ENCODE peak calls at places on chromosomes 11 and 22, in six cellular contexts. Y, Z, C, U, S and D are unnamed samples.

GRCh38 chr11:14894657-14895598 is 2.9 kb upstream of the CYP2R1 start:
- DNase-seq in S (peak; percentile 72), Y (no peak), C (no peak), U (no peak), Z (peak; percentile 48), D (no peak)

GRCh38 chr11:37040921-37041320 is 442.9 kb upstream of the RAG2 start:
- DNase-seq in C (no peak), S (no peak), Y (no peak), Z (no peak), U (no peak), D (no peak)

GRCh38 chr22:47388778-47389177 is 626.3 kb downstream of the TBC1D22A start:
- DNase-seq in Y (no peak), Z (no peak), U (no peak), C (no peak), S (no peak), D (no peak)

GRCh38 chr22:43901976-43902643 is 10.3 kb upstream of the PNPLA5 start:
- DNase-seq in C (no peak), Z (peak; percentile 26), U (no peak), S (no peak), Y (no peak), D (no peak)

GRCh38 chr11:116376054-116376453 is 396.7 kb downstream of the BUD13 start:
- DNase-seq in U (no peak), C (no peak), Y (no peak), Z (no peak), S (no peak), D (no peak)

GRCh38 chr11:2944530-2944929 is 15.3 kb upstream of the PHLDA2 start:
- DNase-seq in U (no peak), Z (no peak), S (no peak), Y (no peak), C (no peak), D (no peak)

GRCh38 chr11:107787733-107788132 is 70.9 kb downstream of the SLC35F2 start:
- DNase-seq in U (no peak), S (no peak), Z (no peak), C (no peak), Y (no peak), D (no peak)

GRCh38 chr11:31437742-31438435 is 68.2 kb downstream of the DNAJC24 start:
- DNase-seq in Z (peak; percentile 60), C (no peak), U (no peak), Y (peak; percentile 71), S (no peak), D (no peak)

GRCh38 chr11:95512177-95512576 is 277.4 kb downstream of the FAM76B start:
- DNase-seq in C (no peak), Y (no peak), S (no peak), Z (peak; percentile 97), U (no peak), D (no peak)

GRCh38 chr11:95506777-95507176 is 275.8 kb upstream of the SESN3 start:
- DNase-seq in U (no peak), C (no peak), Y (no peak), Z (peak; percentile 61), S (no peak), D (no peak)

GRCh38 chr11:95505927-95506426 is 275.0 kb upstream of the SESN3 start:
- DNase-seq in U (no peak), Y (no peak), Z (peak; percentile 68), C (no peak), S (no peak), D (peak; percentile 52)

GRCh38 chr11:95507794-95508193 is 276.8 kb upstream of the SESN3 start:
- DNase-seq in Z (no peak), C (no peak), U (no peak), Y (no peak), S (no peak), D (no peak)

GRCh38 chr11:95508219-95508880 is 277.3 kb upstream of the SESN3 start:
- DNase-seq in S (no peak), Z (no peak), Y (no peak), U (no peak), C (no peak), D (no peak)
- H3K9ac ChIP-seq in S (no peak overlapping the region), Z (no peak overlapping the region), Y (no peak overlapping the region), U (no peak overlapping the region), C (no peak overlapping the region), D (no peak overlapping the region)

GRCh38 chr11:132898676-132899075 is 633.6 kb downstream of the OPCML start:
- DNase-seq in C (no peak), S (no peak), Z (no peak), Y (no peak), U (no peak), D (no peak)
- H3K9me2 ChIP-seq in C (no peaks in the 10 kb centered on the region), S (no peaks in the 10 kb centered on the region), Z (no peaks in the 10 kb centered on the region), Y (no peaks in the 10 kb centered on the region), U (no peaks in the 10 kb centered on the region), D (no peaks in the 10 kb centered on the region)

GRCh38 chr11:119374632-119375394 is 6.7 kb downstream of the USP2 start:
- DNase-seq in Y (no peak), Z (peak; percentile 55), S (no peak), U (peak; percentile 90), C (no peak), D (no peak)

GRCh38 chr11:119377961-119378667 is 3.4 kb downstream of the USP2 start:
- DNase-seq in S (no peak), C (no peak), U (peak; percentile 8), Y (no peak), Z (no peak), D (peak; percentile 58)

GRCh38 chr11:119375629-119376196 is 5.8 kb downstream of the USP2 start:
- DNase-seq in Y (no peak), Z (peak; percentile 86), U (peak; percentile 45), C (no peak), S (no peak), D (no peak)

GRCh38 chr11:119377112-119377901 is 4.2 kb downstream of the USP2 start:
- DNase-seq in S (no peak), U (peak; percentile 8), Y (peak; percentile 41), Z (no peak), C (no peak), D (no peak)

GRCh38 chr11:119376197-119376847 is 5.2 kb downstream of the USP2 start:
- DNase-seq in Z (peak; percentile 42), Y (no peak), C (no peak), S (no peak), U (peak; percentile 33), D (no peak)
- H3K4me2 ChIP-seq in Z (peak overlapping the region; percentile 14), Y (no peak overlapping the region), C (no peak overlapping the region), S (no peak overlapping the region), U (no peak overlapping the region), D (no peak overlapping the region)

GRCh38 chr11:44568706-44569473 is 3.4 kb downstream of the CD82 start:
- DNase-seq in C (no peak), Z (peak; percentile 96), S (no peak), U (peak; percentile 38), Y (peak; percentile 81), D (peak; percentile 83)
- H3K9ac ChIP-seq in C (no peak overlapping the region), Z (peak overlapping the region; percentile 60), S (peak overlapping the region; percentile 14), U (peak overlapping the region; percentile 64), Y (no peak overlapping the region), D (peak overlapping the region; percentile 48)

DNA sequence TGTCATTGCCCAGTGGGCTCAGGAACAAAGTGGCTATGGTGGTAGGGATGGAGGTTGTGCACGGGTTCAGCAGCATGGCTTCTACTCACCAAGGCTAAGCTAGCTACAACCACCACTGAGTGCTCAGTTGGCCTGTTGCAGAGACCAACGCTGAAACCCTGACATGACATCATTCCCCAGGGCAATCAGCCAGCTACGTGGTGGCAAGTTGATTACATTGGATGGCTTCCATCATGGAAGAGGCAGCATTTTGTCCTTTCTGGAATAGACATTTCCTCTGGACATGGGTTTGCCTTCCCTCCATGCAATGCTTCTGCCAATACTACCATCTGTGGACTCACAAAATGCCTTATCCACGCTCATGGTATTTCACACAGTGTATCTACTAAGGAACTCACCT is 634.3 kb downstream of the OPCML start:
- DNase-seq in Y (no peak), S (no peak), C (no peak), U (no peak), Z (no peak), D (no peak)
- H3K9me2 ChIP-seq in Y (no peaks in the 10 kb centered on the region), S (no peaks in the 10 kb centered on the region), C (no peaks in the 10 kb centered on the region), U (no peaks in the 10 kb centered on the region), Z (no peaks in the 10 kb centered on the region), D (no peaks in the 10 kb centered on the region)

GRCh38 chr22:28413612-28414011 is 266.0 kb downstream of the TTC28 start:
- DNase-seq in C (no peak), U (no peak), Z (no peak), Y (no peak), S (no peak), D (no peak)

GRCh38 chr22:28408702-28409101 is 270.9 kb downstream of the TTC28 start:
- DNase-seq in S (no peak), C (no peak), Z (no peak), Y (no peak), U (no peak), D (no peak)

GRCh38 chr22:28411125-28411524 is 268.5 kb downstream of the TTC28 start:
- DNase-seq in Z (peak; percentile 44), C (no peak), U (no peak), S (no peak), Y (no peak), D (no peak)

GRCh38 chr22:28407645-28408044 is 272.0 kb downstream of the TTC28 start:
- DNase-seq in U (no peak), Y (no peak), Z (no peak), C (no peak), S (no peak), D (no peak)

DNA sequence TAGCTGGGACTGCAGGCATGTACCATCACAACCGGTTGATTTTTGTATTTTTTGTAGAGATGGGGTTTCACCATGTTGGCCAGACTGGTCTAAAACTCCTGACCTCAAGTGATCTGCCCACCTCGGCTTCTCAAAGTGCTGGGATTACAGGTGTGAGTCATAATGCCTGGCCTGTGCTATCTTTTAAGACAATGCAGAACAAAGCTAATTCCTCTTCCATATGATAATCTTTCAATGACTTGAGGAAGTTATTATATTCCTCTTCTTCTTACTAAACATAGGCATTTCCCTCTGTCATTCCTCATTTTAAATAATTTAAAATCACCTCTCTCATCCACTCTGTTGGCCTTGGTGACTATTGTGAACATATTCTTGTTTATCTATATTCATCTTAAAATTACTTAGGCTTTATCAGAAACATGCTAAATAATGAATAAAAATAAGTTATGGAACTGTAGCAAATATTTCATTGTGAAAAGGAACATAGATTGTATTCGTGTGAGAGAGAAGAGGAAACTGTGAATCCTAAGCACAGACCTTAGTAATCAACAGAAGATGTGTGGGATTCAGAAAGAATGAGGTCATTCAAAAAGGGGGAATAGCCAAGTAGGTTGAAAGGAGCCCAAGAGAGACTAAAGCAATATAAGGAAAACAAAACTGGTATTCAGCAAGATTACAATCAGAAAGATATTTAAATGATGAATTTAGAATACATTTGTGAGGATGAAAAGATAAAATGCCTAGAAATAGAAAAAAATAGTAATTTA is 269.4 kb downstream of the TTC28 start:
- DNase-seq in Y (no peak), U (no peak), S (no peak), Z (peak; percentile 80), C (no peak), D (no peak)
- H3K4me2 ChIP-seq in Y (no peak overlapping the region), U (peak overlapping the region; percentile 59), S (no peak overlapping the region), Z (peak overlapping the region; percentile 83), C (no peak overlapping the region), D (no peak overlapping the region)

GRCh38 chr11:64868904-64869570 is 9.4 kb downstream of the EHD1 start:
- DNase-seq in C (no peak), U (no peak), Z (peak; percentile 92), Y (peak; percentile 97), S (no peak), D (no peak)
- H3K9ac ChIP-seq in C (no peak overlapping the region), U (peak overlapping the region; percentile 27), Z (peak overlapping the region; percentile 68), Y (peak overlapping the region; percentile 50), S (peak overlapping the region; percentile 30), D (no peak overlapping the region)